ENCODE peak calls at places on chromosomes 16 and 17, in seven cellular contexts. Z, N, Q, I, G, F and X are unnamed samples.
A peak's percentile ranks its signal among the peaks of the same experiment; 100 is the strongest.

GRCh38 chr17:7467498-7467897 is 11.9 kb downstream of the ZBTB4 start:
- DNase-seq in Z (no peak), N (no peak), Q (no peak), I (no peak), G (no peak), F (no peak), X (no peak)

GRCh38 chr17:28622186-28622585 is 8.2 kb upstream of the RSKR start:
- DNase-seq in Z (no peak), N (no peak), Q (no peak), I (no peak), G (no peak), F (no peak), X (no peak)

GRCh38 chr16:78275420-78275819 is 176.0 kb downstream of the WWOX start:
- DNase-seq in Z (no peak), N (no peak), Q (no peak), I (no peak), G (no peak), F (no peak), X (no peak)

GRCh38 chr16:69709456-69710084 is 16.8 kb downstream of the NQO1 start:
- DNase-seq in Z (no peak), N (no peak), Q (no peak), I (peak; percentile 58), G (no peak), F (peak; percentile 69), X (no peak)

GRCh38 chr17:33972756-33973155 is 282.3 kb upstream of the CCL2 start:
- DNase-seq in Z (no peak), N (no peak), Q (no peak), I (no peak), G (no peak), F (no peak), X (no peak)

GRCh38 chr17:73301359-73301758 is 10.4 kb downstream of the CDC42EP4 start:
- DNase-seq in Z (no peak), N (no peak), Q (no peak), I (no peak), G (no peak), F (no peak), X (no peak)

GRCh38 chr17:43517615-43518386 is 28.3 kb downstream of the ETV4 start:
- DNase-seq in Z (no peak), N (no peak), Q (no peak), I (no peak), G (no peak), F (peak; percentile 58), X (no peak)

GRCh38 chr16:75064403-75065148 is 52.0 kb downstream of the LDHD start:
- DNase-seq in Z (no peak), N (no peak), Q (no peak), I (no peak), G (peak; percentile 66), F (no peak), X (no peak)

GRCh38 chr17:75683467-75684041 is 16.4 kb downstream of the SAP30BP start:
- DNase-seq in Z (no peak), N (no peak), Q (no peak), I (peak; percentile 81), G (peak; percentile 63), F (peak; percentile 69), X (no peak)

GRCh38 chr17:78717431-78717980 is 64.6 kb downstream of the CYTH1 start:
- DNase-seq in Z (no peak), N (no peak), Q (no peak), I (peak; percentile 74), G (peak; percentile 16), F (peak; percentile 47), X (no peak)

GRCh38 chr17:40862985-40863733 is 3.9 kb downstream of the KRT12 start:
- DNase-seq in Z (no peak), N (no peak), Q (peak; percentile 12), I (no peak), G (no peak), F (no peak), X (no peak)

GRCh38 chr17:8117980-8118768 is at the start of gene ALOXE3:
- DNase-seq in Z (no peak), N (no peak), Q (no peak), I (peak; percentile 86), G (peak; percentile 41), F (peak; percentile 47), X (peak; percentile 43)

GRCh38 chr17:42667088-42667951 is 8.2 kb downstream of the TUBG2 start:
- DNase-seq in Z (no peak), N (peak; percentile 76), Q (no peak), I (peak; percentile 99), G (peak; percentile 70), F (peak; percentile 72), X (no peak)

GRCh38 chr16:79372504-79373184 is 227.9 kb downstream of the MAF start:
- DNase-seq in Z (no peak), N (no peak), Q (no peak), I (peak; percentile 27), G (peak; percentile 24), F (peak; percentile 66), X (no peak)

GRCh38 chr16:676565-677297 is 1.3 kb downstream of the RHBDL1 start:
- DNase-seq in Z (no peak), N (no peak), Q (no peak), I (no peak), G (peak; percentile 80), F (no peak), X (no peak)

GRCh38 chr16:85162478-85163277 is 50.4 kb upstream of the CIBAR2 start:
- DNase-seq in Z (peak; percentile 58), N (peak; percentile 76), Q (peak; percentile 65), I (no peak), G (no peak), F (peak; percentile 79), X (peak; percentile 96)

GRCh38 chr17:57578608-57578990 is 166.5 kb downstream of the CCDC182 start:
- DNase-seq in Z (no peak), N (no peak), Q (no peak), I (no peak), G (no peak), F (no peak), X (no peak)

GRCh38 chr17:80720624-80721577 is 176.3 kb downstream of the RPTOR start:
- DNase-seq in Z (no peak), N (no peak), Q (no peak), I (peak; percentile 74), G (peak; percentile 78), F (peak; percentile 73), X (peak; percentile 10)

GRCh38 chr17:80719449-80719848 is 174.8 kb downstream of the RPTOR start:
- DNase-seq in Z (no peak), N (no peak), Q (no peak), I (no peak), G (no peak), F (no peak), X (no peak)

GRCh38 chr17:80718428-80718827 is 173.8 kb downstream of the RPTOR start:
- DNase-seq in Z (no peak), N (no peak), Q (no peak), I (no peak), G (no peak), F (no peak), X (no peak)

GRCh38 chr17:80716986-80717385 is 172.3 kb downstream of the RPTOR start:
- DNase-seq in Z (no peak), N (no peak), Q (no peak), I (no peak), G (no peak), F (no peak), X (no peak)

GRCh38 chr17:80717661-80718060 is 173.0 kb downstream of the RPTOR start:
- DNase-seq in Z (no peak), N (no peak), Q (no peak), I (no peak), G (no peak), F (no peak), X (no peak)
- TF ChIP-seq CTCF in Z (no peak), N (no peak), Q (no peak), I (no peak), G (no peak), F (no peak), X (no peak)

DNA sequence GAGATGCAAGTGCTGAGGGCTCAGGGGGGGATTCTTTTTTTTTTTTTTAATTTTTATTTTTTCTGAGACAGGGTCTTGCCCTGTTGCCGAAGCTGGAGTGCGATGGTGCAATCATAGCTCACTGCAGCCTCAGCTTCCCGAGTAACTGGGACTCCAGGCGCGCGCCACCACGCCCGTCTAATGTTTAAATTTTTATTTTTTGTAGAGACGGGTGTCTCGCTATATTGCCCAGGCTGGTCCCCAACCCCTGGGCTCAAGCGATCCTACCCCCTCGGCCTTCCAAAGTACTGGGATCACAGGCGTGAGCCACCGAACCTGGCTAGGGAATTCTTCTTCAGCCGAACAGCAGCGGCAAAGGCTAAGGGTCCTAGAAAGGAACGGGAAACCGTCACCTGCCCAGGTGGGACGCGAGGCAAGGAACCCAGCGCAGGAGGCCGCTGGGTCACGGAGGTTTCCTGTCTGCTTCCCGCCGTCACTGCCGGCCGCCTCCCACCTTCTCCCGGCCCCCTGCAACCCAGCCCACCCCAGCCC is 13.3 kb upstream of the OR1F1 start:
- DNase-seq in Z (no peak), N (no peak), Q (no peak), I (no peak), G (no peak), F (no peak), X (no peak)
- TF ChIP-seq CTCF in Z (no peak), N (no peak), Q (no peak), I (no peak), G (no peak), F (no peak), X (no peak)

GRCh38 chr16:6331770-6332169 is 1000.9 kb upstream of the RBFOX1 start:
- DNase-seq in Z (no peak), N (no peak), Q (no peak), I (no peak), G (no peak), F (no peak), X (no peak)

GRCh38 chr16:6335072-6335471 is 997.6 kb upstream of the RBFOX1 start:
- DNase-seq in Z (no peak), N (no peak), Q (no peak), I (peak; percentile 4), G (peak; percentile 18), F (no peak), X (no peak)
- TF ChIP-seq CTCF in Z (peak; percentile 51), N (peak; percentile 49), Q (peak; percentile 34), I (no peak), G (peak; percentile 59), F (peak; percentile 44), X (peak; percentile 21)

DNA sequence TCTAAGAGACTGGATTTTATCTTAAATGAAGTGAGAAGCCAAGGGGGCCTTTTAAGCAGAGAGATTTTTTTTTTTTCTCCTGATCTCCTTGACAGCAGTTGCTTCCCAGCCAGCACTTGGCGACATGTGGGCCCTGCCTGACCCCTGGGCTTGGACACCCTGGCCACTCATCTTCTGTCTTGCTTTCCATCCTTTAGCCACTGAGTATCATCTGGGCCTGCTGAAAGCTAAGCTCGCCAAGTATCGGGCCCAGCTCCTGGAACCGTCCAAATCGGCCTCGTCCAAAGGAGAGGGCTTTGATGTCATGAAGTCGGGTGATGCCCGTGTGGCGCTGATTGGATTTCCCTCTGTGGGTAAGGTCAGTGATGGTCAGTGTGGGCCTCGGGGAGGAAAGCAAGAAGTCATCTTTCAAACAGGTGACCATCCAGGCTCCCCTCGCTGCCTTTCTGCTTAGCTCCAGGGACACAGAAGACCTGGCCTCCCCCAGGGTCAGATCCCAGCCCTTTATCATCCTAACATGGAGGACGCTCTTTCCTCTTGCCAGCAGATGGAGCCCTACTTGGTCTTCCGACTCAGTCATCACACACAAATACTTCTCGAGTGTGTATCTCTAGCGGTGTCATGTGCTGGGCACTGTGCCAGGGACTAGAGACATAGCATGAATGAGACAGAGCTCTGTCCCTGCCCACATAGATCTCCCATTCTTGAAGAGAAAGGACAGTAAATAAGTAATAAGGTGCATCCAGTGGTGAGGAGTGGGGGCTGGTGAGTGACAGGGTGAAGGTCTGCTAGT is 6.1 kb downstream of the DRG2 start:
- DNase-seq in Z (peak; percentile 74), N (peak; percentile 75), Q (peak; percentile 44), I (peak; percentile 63), G (no peak), F (peak; percentile 55), X (peak; percentile 35)
- TF ChIP-seq CTCF in Z (peak; percentile 43), N (no peak), Q (peak; percentile 44), I (peak; percentile 55), G (no peak), F (peak; percentile 62), X (no peak)